ENCODE peak calls at places on chromosomes 7 and 10, in six cellular contexts. V, F, E, R, H and T are unnamed samples. For H3K9me3, the result is how much of the 10 kb centered on the place peaks cover.

GRCh38 chr7:44547536-44548221 is 6.5 kb upstream of the NPC1L1 start:
- DNase-seq in R (no peak), F (no peak), E (no peak), H (peak), V (no peak), T (no peak)

GRCh38 chr7:127189885-127190284 is 62.9 kb downstream of the GRM8 start:
- DNase-seq in V (no peak), E (no peak), F (no peak), H (no peak), R (no peak), T (no peak)

GRCh38 chr7:15757041-15757995 is 70.8 kb upstream of the MEOX2 start:
- DNase-seq in E (no peak), F (no peak), R (no peak), H (no peak), V (no peak), T (no peak)

GRCh38 chr7:93551063-93551895 is 23.2 kb downstream of the CALCR start:
- DNase-seq in V (no peak), F (no peak), R (no peak), H (peak), E (no peak), T (no peak)

GRCh38 chr10:32377458-32378370 is 30.8 kb upstream of the EPC1 start:
- DNase-seq in F (peak), R (no peak), H (peak), E (peak), V (no peak), T (peak)

GRCh38 chr7:1514993-1515392 is 10.8 kb upstream of the INTS1 start:
- DNase-seq in V (no peak), R (no peak), H (no peak), F (no peak), E (no peak), T (no peak)

GRCh38 chr10:69475433-69475830 is 24.2 kb downstream of the TSPAN15 start:
- DNase-seq in E (no peak), V (no peak), R (no peak), H (no peak), F (no peak), T (no peak)

GRCh38 chr10:114482915-114483314 is 78.6 kb upstream of the AFAP1L2 start:
- DNase-seq in H (no peak), V (no peak), E (no peak), F (no peak), R (no peak), T (no peak)

GRCh38 chr7:6271091-6271658 is 1.2 kb downstream of the CYTH3 start:
- DNase-seq in F (peak), E (peak), V (peak), H (no peak), R (no peak), T (peak)

GRCh38 chr10:103458720-103459119 is at the start of gene CALHM1:
- DNase-seq in E (no peak), F (no peak), H (no peak), R (no peak), V (peak), T (no peak)

GRCh38 chr7:7181519-7182155 is 707 bp upstream of the C1GALT1 start:
- DNase-seq in E (peak), V (peak), R (no peak), H (peak), F (peak), T (no peak)

GRCh38 chr10:102604379-102604960 is 39.8 kb upstream of the TRIM8 start:
- DNase-seq in R (no peak), V (no peak), F (no peak), H (no peak), E (no peak), T (no peak)

GRCh38 chr7:1055084-1055450 is 10.7 kb downstream of the GPR146 start:
- DNase-seq in F (peak), E (peak), V (no peak), H (no peak), R (no peak), T (peak)

GRCh38 chr7:22542669-22543068 is 42.7 kb upstream of the STEAP1B start:
- DNase-seq in R (no peak), E (no peak), V (no peak), H (no peak), F (no peak), T (no peak)

GRCh38 chr7:73908123-73908611 is 47.2 kb downstream of the TMEM270 start:
- DNase-seq in R (peak), H (no peak), E (no peak), V (no peak), F (no peak), T (no peak)

GRCh38 chr10:119023553-119023868 is 6.0 kb upstream of the NANOS1 start:
- DNase-seq in R (no peak), E (no peak), F (no peak), V (no peak), H (no peak), T (no peak)

GRCh38 chr10:88091490-88092061 is 228.2 kb downstream of the PTEN start:
- DNase-seq in R (no peak), F (no peak), H (no peak), E (peak), V (no peak), T (peak)

GRCh38 chr10:88092265-88092664 is 228.8 kb downstream of the PTEN start:
- DNase-seq in F (no peak), R (no peak), H (no peak), V (no peak), E (no peak), T (no peak)

GRCh38 chr10:88094795-88095194 is 231.4 kb downstream of the PTEN start:
- DNase-seq in H (no peak), F (no peak), R (no peak), V (no peak), E (no peak), T (no peak)

GRCh38 chr10:88090568-88091214 is 227.3 kb downstream of the PTEN start:
- DNase-seq in E (no peak), F (no peak), V (no peak), H (no peak), R (no peak), T (no peak)

GRCh38 chr10:88092975-88093374 is 229.6 kb downstream of the PTEN start:
- DNase-seq in H (no peak), R (no peak), F (peak), V (no peak), E (no peak), T (no peak)
- H3K27ac ChIP-seq in H (no peak), R (no peak), F (no peak), V (no peak), E (no peak), T (no peak)

DNA sequence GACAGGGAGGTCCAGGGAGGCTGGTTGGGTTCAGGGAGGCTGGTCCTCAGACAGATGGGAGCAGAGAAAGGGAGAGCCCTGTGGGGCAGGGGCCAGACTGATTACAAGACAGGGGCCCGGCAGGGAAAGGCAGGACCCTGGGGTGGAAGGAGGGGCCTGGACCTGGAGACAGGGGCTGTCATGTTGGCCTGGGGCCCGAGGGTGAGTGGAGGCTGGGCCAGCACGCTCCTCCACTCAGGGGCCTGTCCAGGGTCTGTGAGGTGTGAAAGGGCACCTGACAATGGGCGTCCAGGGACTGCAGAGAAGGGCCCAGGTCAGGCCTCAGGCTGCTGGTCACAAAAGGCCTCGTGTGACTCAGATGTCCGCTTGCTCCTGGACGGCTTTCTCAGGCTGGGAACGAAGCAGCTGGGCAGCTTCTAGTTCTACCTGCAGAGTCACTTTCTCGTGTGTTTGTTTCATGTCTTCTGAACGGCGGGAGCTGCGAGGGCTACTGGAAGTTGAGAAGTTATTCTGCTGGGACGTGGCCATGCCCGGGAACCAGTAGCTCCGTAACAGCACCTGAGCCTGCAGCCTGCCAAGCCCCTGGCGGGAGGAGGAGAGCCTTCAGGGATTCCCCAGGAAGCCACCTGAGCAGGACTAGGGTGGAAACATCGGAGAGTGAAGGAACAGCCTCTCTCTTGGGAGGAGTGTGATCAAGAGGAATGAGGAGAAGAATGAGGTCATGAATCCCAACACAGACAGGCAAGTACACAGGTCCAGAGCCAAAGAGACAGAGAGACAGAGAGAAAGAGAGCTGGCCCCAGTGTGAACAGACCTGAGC is 65.8 kb downstream of the KLF6 start:
- DNase-seq in F (peak), R (no peak), E (no peak), H (no peak), V (no peak), T (no peak)
- H3K9me3 ChIP-seq in F (under half), R (under half), E (under half), H (under half), V (under half), T (under half)

GRCh38 chr7:47666164-47666862 is 84.4 kb upstream of the TNS3 start:
- DNase-seq in H (peak), V (no peak), F (no peak), R (no peak), E (no peak), T (no peak)
- H3K27ac ChIP-seq in H (no peak), V (no peak), F (peak), R (no peak), E (no peak), T (no peak)

DNA sequence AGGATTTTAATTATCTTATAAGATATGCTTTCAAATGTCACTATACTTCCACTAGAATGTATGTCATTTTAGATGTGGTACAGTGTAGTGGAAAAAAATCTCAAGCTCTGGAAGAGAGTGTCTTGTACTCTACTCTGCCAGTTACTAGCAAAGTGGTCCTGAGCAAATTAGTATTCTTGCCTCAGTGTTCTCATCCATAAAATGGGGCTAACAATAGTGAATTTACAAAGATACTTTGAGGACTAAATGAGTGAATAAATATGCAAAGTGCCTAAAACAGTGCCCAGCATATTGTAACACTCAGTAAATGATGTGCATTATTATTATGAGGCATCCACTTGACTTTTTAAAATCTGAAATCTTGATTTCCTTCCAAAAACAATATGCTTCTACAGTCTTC is 488.9 kb upstream of the PHF14 start:
- DNase-seq in V (no peak), R (no peak), H (no peak), F (no peak), E (no peak), T (no peak)
- H3K9me3 ChIP-seq in V (under half), R (under half), H (under half), F (under half), E (under half), T (under half)

DNA sequence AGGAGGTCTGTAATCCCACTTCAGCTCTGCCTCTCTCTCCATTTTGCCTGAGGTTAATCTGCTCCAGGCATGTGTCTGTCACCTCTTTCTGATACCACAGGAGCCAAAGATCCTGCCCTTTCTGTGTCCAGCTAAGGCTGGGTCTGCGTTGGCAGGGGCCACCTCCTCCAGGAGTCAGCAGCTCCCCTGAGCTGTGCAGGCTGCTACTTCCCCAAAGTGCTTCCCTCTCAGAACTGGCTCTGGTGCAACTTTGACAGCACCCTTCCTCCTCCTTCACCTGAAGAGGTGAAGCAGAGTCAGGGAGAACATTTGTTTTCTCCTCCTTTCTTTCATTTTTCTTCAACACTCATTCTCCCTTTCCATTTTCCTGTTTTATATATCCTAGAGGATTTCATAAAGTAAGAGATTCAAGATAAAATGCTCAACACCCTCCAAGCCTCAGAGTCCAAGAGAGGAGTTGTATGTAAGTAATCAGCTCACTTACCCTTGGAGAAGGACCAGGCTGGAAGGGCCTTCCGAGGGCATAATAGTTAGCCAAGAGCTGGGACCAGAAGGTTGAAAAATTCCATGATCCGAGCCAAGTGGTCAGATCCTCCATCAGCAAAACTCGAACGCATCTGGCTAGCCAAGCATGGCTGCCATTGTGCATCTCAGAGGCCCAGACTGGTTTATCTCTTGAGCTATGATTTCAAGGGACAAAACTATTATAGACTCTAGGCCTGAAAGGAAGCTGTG is 257.3 kb downstream of the PTEN start:
- DNase-seq in H (no peak), R (no peak), F (no peak), E (no peak), V (no peak), T (no peak)
- H3K27ac ChIP-seq in H (no peak), R (no peak), F (no peak), E (no peak), V (no peak), T (no peak)

GRCh38 chr7:77808517-77808916 is 9.9 kb downstream of the PHTF2 start:
- DNase-seq in F (no peak), H (no peak), E (no peak), R (no peak), V (no peak), T (no peak)
- H3K9me3 ChIP-seq in F (under half), H (under half), E (under half), R (under half), V (under half), T (under half)